ENCODE peak calls at places on chromosomes 2 and 18, in four cellular contexts. K is K562, X is H1, C is HepG2. Q is an unnamed sample.

GRCh38 chr2:25270061-25270460 is 71.7 kb downstream of the DNMT3A start:
- DNase-seq in K (no peak), C (no peak), X (no peak), Q (no peak)

GRCh38 chr18:20971886-20972267 is 139.7 kb downstream of the ROCK1 start:
- DNase-seq in C (peak), X (no peak), K (peak), Q (peak)

GRCh38 chr2:218858138-218858445 is 1.5 kb upstream of the WNT6 start:
- DNase-seq in K (no peak), X (no peak), C (no peak), Q (no peak)

GRCh38 chr18:43751203-43751602 is 473.9 kb upstream of the SYT4 start:
- DNase-seq in X (no peak), K (no peak), C (no peak), Q (no peak)

GRCh38 chr2:46461716-46462171 is 17.6 kb upstream of the TMEM247 start:
- DNase-seq in K (no peak), X (no peak), C (no peak), Q (no peak)

GRCh38 chr2:181682026-181682789 is 1.9 kb upstream of the NEUROD1 start:
- DNase-seq in X (peak), K (no peak), C (no peak), Q (no peak)

GRCh38 chr2:217959723-217960122 is 43.1 kb downstream of the TNS1 start:
- DNase-seq in C (no peak), X (no peak), K (no peak), Q (no peak)

GRCh38 chr18:37084912-37085311 is 256.0 kb downstream of the KIAA1328 start:
- DNase-seq in X (peak), C (no peak), K (no peak), Q (no peak)

GRCh38 chr18:46360102-46360699 is 256.0 kb downstream of the HAUS1 start:
- DNase-seq in K (no peak), X (no peak), C (no peak), Q (no peak)

GRCh38 chr18:36271153-36271552 is 26.4 kb upstream of the FHOD3 start:
- DNase-seq in K (no peak), X (no peak), C (no peak), Q (no peak)

GRCh38 chr2:164242409-164242808 is 378.9 kb downstream of the GRB14 start:
- DNase-seq in C (no peak), K (no peak), X (no peak), Q (no peak)

GRCh38 chr2:71526131-71526530 is 72.8 kb downstream of the DYSF start:
- DNase-seq in C (no peak), X (no peak), K (no peak), Q (no peak)

GRCh38 chr2:128374001-128374710 is 55.5 kb upstream of the HS6ST1 start:
- DNase-seq in X (no peak), K (no peak), C (peak), Q (no peak)

GRCh38 chr2:127098711-127099110 is 8.2 kb downstream of the BIN1 start:
- DNase-seq in C (no peak), K (no peak), X (no peak), Q (no peak)

GRCh38 chr2:223460774-223461211 is 141.4 kb downstream of the SCG2 start:
- DNase-seq in K (no peak), X (no peak), C (no peak), Q (peak)

GRCh38 chr2:84946204-84947009 is 24.6 kb upstream of the KCMF1 start:
- DNase-seq in C (peak), K (no peak), X (no peak), Q (peak)

GRCh38 chr2:182330451-182331325 is 96.1 kb downstream of the PDE1A start:
- DNase-seq in X (no peak), C (no peak), K (no peak), Q (no peak)

GRCh38 chr2:22355816-22356433 is 1029.1 kb upstream of the KLHL29 start:
- DNase-seq in X (peak), C (peak), K (peak), Q (peak)

GRCh38 chr2:42864641-42865280 is 72.4 kb upstream of the HAAO start:
- DNase-seq in K (no peak), X (no peak), C (no peak), Q (no peak)

GRCh38 chr18:57864615-57865121 is 61.6 kb upstream of the ATP8B1 start:
- DNase-seq in K (no peak), X (no peak), C (no peak), Q (no peak)

GRCh38 chr2:162063899-162064298 is 10.1 kb downstream of the DPP4 start:
- DNase-seq in X (no peak), C (no peak), K (no peak), Q (no peak)

GRCh38 chr2:240329778-240330177 is 105.7 kb upstream of the GPC1 start:
- DNase-seq in X (no peak), K (no peak), C (no peak), Q (no peak)
- H3K4me3 ChIP-seq in X (no peak), K (no peak), C (no peak), Q (no peak)

GRCh38 chr18:56065101-56065500 is 477.1 kb upstream of the TCF4 start:
- DNase-seq in X (no peak), C (no peak), K (no peak), Q (no peak)
- TF ChIP-seq PHF8 in X (no peak), C (no peak), K (no peak), Q (no peak)

GRCh38 chr2:173553589-173553988 is 198.9 kb downstream of the CDCA7 start:
- DNase-seq in K (no peak), X (no peak), C (no peak), Q (peak)
- TF ChIP-seq MAX in K (no peak), X (no peak), C (no peak), Q (no peak)

GRCh38 chr2:149597050-149598013 is 9.8 kb upstream of the MMADHC start:
- DNase-seq in C (peak), K (peak), X (no peak), Q (peak)
- H3K4me3 ChIP-seq in C (no peak), K (no peak), X (no peak), Q (peak)

DNA sequence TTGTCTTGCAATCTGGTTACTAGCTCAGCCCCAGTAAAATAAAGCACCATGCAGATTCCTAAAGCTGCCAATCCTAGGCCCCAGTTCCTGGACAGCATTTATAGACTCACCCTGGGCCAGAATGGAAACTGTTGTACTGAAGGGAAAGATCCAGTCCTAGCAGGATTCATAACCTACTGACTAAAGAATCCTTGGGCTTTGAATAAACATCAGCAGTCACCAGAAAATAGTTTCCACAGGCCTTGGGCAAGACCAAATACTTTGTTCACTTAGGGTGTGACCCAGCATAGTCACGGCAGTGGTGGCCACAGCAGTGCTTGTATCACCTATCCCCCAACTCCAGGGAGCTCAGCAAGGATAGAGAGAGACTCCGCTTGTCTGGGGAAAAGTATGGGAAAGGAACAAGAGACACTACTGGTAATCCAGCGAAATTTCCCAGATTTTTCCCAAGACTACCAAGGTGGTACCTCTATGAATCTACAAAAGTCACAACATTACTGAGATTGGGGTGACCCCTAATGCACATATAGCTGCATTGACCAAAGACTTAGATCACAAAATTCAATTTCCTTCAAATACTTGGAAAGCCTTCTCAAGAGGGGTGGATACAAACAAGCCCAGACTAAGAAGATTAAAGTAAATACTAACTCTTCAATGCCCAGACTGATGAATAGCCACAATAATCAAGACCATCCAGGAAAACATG is 748.1 kb upstream of the LRATD1 start:
- DNase-seq in X (no peak), C (no peak), K (no peak), Q (no peak)
- TF ChIP-seq PHF8 in X (no peak), C (no peak), K (no peak), Q (no peak)

DNA sequence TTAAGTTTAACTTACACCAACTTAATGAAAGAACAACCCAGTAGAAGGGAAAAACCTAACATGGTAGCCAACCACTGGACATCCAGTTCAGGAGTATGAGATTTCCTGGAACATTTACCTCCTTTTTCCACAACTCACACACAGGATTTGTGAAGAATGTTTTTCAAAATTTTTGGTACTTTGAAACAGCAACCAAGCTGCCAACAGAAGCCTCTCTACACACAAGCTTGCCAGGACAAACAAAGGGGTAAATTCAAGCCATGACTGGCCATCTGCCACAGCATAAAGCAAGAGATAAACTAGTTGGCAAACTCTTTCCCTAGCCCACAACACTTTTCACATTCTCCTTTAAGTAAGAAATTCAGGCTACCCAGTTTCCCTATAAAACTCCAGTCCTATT is 21.4 kb downstream of the MGAT4A start:
- DNase-seq in X (no peak), K (no peak), C (no peak), Q (no peak)
- TF ChIP-seq MAX in X (no peak), K (no peak), C (no peak), Q (no peak)

GRCh38 chr2:109647636-109648035 is 33.5 kb downstream of the SOWAHC start:
- DNase-seq in K (no peak), X (no peak), C (no peak), Q (no peak)
- H3K4me3 ChIP-seq in K (no peak), X (no peak), C (no peak), Q (no peak)